ENCODE peak calls at places on chromosomes 16 and 17, in seven cellular contexts. One of them, this sample, is unnamed.
A peak's percentile ranks its signal among the peaks of the same experiment; 100 is the strongest.

GRCh38 chr16:69747115-69747514 is 7.6 kb downstream of the NOB1 start:
- DNase-seq in suprapubic skin: no peak
- DNase-seq in neural progenitor cell: no peak
- DNase-seq in stomach: no peak
- DNase-seq in WTC11: no peak
- DNase-seq in breast epithelium: no peak
- DNase-seq in nephron progenitor cell: no peak
- DNase-seq in this sample: no peak

GRCh38 chr17:81734405-81735055 is 22.4 kb downstream of the SLC25A10 start:
- DNase-seq in nephron progenitor cell: no peak
- DNase-seq in WTC11: no peak
- DNase-seq in stomach: peak; percentile 73
- DNase-seq in suprapubic skin: no peak
- DNase-seq in neural progenitor cell: no peak
- DNase-seq in breast epithelium: no peak
- DNase-seq in this sample: no peak

GRCh38 chr16:53055603-53056527 is 1.1 kb downstream of the CHD9 start:
- DNase-seq in breast epithelium: peak; percentile 37
- DNase-seq in suprapubic skin: no peak
- DNase-seq in WTC11: no peak
- DNase-seq in nephron progenitor cell: no peak
- DNase-seq in neural progenitor cell: peak; percentile 47
- DNase-seq in stomach: no peak
- DNase-seq in this sample: peak; percentile 69

GRCh38 chr16:68760671-68761275 is 23.7 kb downstream of the CDH1 start:
- DNase-seq in stomach: no peak
- DNase-seq in WTC11: no peak
- DNase-seq in neural progenitor cell: no peak
- DNase-seq in suprapubic skin: no peak
- DNase-seq in nephron progenitor cell: no peak
- DNase-seq in breast epithelium: peak; percentile 60
- DNase-seq in this sample: peak; percentile 4

GRCh38 chr17:17900615-17901520 is 64.1 kb upstream of the SREBF1 start:
- DNase-seq in stomach: peak; percentile 60
- DNase-seq in nephron progenitor cell: no peak
- DNase-seq in neural progenitor cell: no peak
- DNase-seq in suprapubic skin: peak; percentile 92
- DNase-seq in breast epithelium: peak; percentile 90
- DNase-seq in WTC11: no peak
- DNase-seq in this sample: peak; percentile 95

GRCh38 chr17:44102845-44103622 is 20.4 kb downstream of the HDAC5 start:
- DNase-seq in breast epithelium: peak; percentile 46
- DNase-seq in suprapubic skin: no peak
- DNase-seq in WTC11: no peak
- DNase-seq in nephron progenitor cell: no peak
- DNase-seq in neural progenitor cell: no peak
- DNase-seq in stomach: no peak
- DNase-seq in this sample: no peak

GRCh38 chr17:41786227-41787020 is at the start of gene JUP:
- DNase-seq in suprapubic skin: peak; percentile 99
- DNase-seq in breast epithelium: peak; percentile 100
- DNase-seq in stomach: peak; percentile 100
- DNase-seq in WTC11: peak; percentile 100
- DNase-seq in nephron progenitor cell: peak; percentile 100
- DNase-seq in neural progenitor cell: peak; percentile 100
- DNase-seq in this sample: peak; percentile 98

GRCh38 chr17:51035436-51035835 is 85.2 kb downstream of the SPAG9 start:
- DNase-seq in breast epithelium: no peak
- DNase-seq in stomach: no peak
- DNase-seq in neural progenitor cell: peak; percentile 40
- DNase-seq in WTC11: no peak
- DNase-seq in nephron progenitor cell: no peak
- DNase-seq in suprapubic skin: no peak
- DNase-seq in this sample: peak; percentile 74

GRCh38 chr17:7249830-7250229 is 1.7 kb downstream of the CTDNEP1 start:
- DNase-seq in breast epithelium: no peak
- DNase-seq in stomach: no peak
- DNase-seq in nephron progenitor cell: no peak
- DNase-seq in WTC11: no peak
- DNase-seq in suprapubic skin: no peak
- DNase-seq in neural progenitor cell: no peak
- DNase-seq in this sample: no peak

GRCh38 chr16:27879601-27880247 is 183.8 kb downstream of the GSG1L start:
- DNase-seq in nephron progenitor cell: no peak
- DNase-seq in breast epithelium: no peak
- DNase-seq in WTC11: no peak
- DNase-seq in suprapubic skin: no peak
- DNase-seq in stomach: no peak
- DNase-seq in neural progenitor cell: no peak
- DNase-seq in this sample: no peak

GRCh38 chr16:68504066-68504465 is 35.0 kb upstream of the ZFP90 start:
- DNase-seq in breast epithelium: no peak
- DNase-seq in neural progenitor cell: no peak
- DNase-seq in stomach: no peak
- DNase-seq in nephron progenitor cell: no peak
- DNase-seq in suprapubic skin: no peak
- DNase-seq in WTC11: no peak
- DNase-seq in this sample: no peak

GRCh38 chr16:66196770-66197169 is 169.7 kb upstream of the CDH5 start:
- DNase-seq in WTC11: no peak
- DNase-seq in stomach: no peak
- DNase-seq in breast epithelium: no peak
- DNase-seq in suprapubic skin: peak; percentile 9
- DNase-seq in neural progenitor cell: no peak
- DNase-seq in nephron progenitor cell: no peak
- DNase-seq in this sample: no peak

GRCh38 chr16:20807822-20808207 is 1.5 kb downstream of the REXO5 start:
- DNase-seq in nephron progenitor cell: no peak
- DNase-seq in stomach: no peak
- DNase-seq in neural progenitor cell: no peak
- DNase-seq in suprapubic skin: no peak
- DNase-seq in breast epithelium: no peak
- DNase-seq in WTC11: no peak
- DNase-seq in this sample: no peak

GRCh38 chr16:20803561-20804214 is 2.6 kb downstream of the ERI2 start:
- DNase-seq in suprapubic skin: no peak
- DNase-seq in nephron progenitor cell: no peak
- DNase-seq in neural progenitor cell: no peak
- DNase-seq in stomach: no peak
- DNase-seq in WTC11: no peak
- DNase-seq in breast epithelium: no peak
- DNase-seq in this sample: no peak

GRCh38 chr16:20803192-20803560 is 3.1 kb downstream of the ERI2 start:
- DNase-seq in neural progenitor cell: no peak
- DNase-seq in suprapubic skin: no peak
- DNase-seq in stomach: no peak
- DNase-seq in nephron progenitor cell: no peak
- DNase-seq in WTC11: no peak
- DNase-seq in breast epithelium: no peak
- DNase-seq in this sample: peak; percentile 25

GRCh38 chr16:20801278-20801677 is 5.0 kb downstream of the ERI2 start:
- DNase-seq in neural progenitor cell: no peak
- DNase-seq in suprapubic skin: no peak
- DNase-seq in breast epithelium: no peak
- DNase-seq in stomach: no peak
- DNase-seq in WTC11: no peak
- DNase-seq in nephron progenitor cell: no peak
- DNase-seq in this sample: no peak

DNA sequence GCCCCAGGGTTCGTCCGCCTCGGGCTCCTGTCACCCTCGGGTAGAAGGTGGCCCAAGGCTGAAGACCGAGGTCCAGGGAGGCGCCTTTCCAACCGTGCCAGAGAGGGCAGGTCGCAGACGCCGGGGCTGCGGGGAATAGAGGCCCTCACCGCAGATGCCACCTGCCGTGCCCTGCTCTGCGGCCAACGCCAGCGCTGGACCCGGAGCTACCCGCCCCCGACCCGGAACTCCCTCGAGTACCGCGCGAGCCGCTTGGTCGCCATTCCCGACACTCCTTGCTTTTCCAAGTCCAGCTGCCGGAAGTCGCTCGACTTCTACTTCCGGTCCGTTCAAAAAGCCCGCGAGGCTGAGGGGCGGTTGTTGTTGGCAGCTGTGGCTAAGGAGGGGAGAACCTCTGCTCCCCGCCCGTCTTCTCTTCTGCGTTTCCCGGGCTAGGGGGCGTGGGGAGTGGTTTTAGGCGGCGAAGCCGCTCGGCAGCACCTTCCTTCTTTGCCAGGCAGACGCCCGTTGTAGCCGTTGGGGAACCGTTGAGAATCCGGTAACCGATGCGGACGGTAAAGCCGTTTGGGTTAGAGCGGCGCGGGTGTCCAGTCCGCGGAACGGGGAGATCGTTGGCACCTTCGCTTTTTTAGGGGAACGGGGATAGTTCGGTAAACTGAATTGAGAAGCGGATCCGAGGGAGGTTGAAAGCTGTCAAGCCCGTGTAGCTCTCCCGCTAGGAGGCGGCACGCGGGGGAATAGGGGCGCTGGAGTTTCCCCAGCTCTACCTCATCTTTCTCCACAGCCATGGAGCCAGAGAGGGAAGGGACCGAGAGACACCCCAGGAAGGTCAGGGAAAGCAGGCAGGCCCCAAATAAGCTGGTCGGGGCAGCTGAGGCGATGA is at the start of the genes ERI2 and REXO5:
- DNase-seq in breast epithelium: peak; percentile 86
- DNase-seq in stomach: peak; percentile 93
- DNase-seq in nephron progenitor cell: peak; percentile 93
- DNase-seq in suprapubic skin: peak; percentile 94
- DNase-seq in WTC11: peak; percentile 91
- DNase-seq in neural progenitor cell: peak; percentile 95
- DNase-seq in this sample: peak; percentile 95
- TF ChIP-seq CTCF in breast epithelium: peak; percentile 6
- TF ChIP-seq CTCF in stomach: no peak
- TF ChIP-seq CTCF in nephron progenitor cell: peak; percentile 11
- TF ChIP-seq CTCF in suprapubic skin: peak; percentile 41
- TF ChIP-seq CTCF in WTC11: no peak
- TF ChIP-seq CTCF in neural progenitor cell: peak; percentile 45
- TF ChIP-seq CTCF in this sample: peak; percentile 72

GRCh38 chr16:67341250-67341649 is 14.6 kb downstream of the LRRC36 start:
- DNase-seq in neural progenitor cell: no peak
- DNase-seq in breast epithelium: no peak
- DNase-seq in nephron progenitor cell: no peak
- DNase-seq in stomach: no peak
- DNase-seq in WTC11: no peak
- DNase-seq in suprapubic skin: no peak
- DNase-seq in this sample: no peak

GRCh38 chr16:67336646-67337045 is 10.0 kb downstream of the LRRC36 start:
- DNase-seq in neural progenitor cell: no peak
- DNase-seq in suprapubic skin: no peak
- DNase-seq in stomach: no peak
- DNase-seq in breast epithelium: no peak
- DNase-seq in WTC11: no peak
- DNase-seq in nephron progenitor cell: no peak
- DNase-seq in this sample: no peak

GRCh38 chr16:67336111-67336510 is 9.5 kb downstream of the LRRC36 start:
- DNase-seq in nephron progenitor cell: no peak
- DNase-seq in breast epithelium: no peak
- DNase-seq in stomach: no peak
- DNase-seq in neural progenitor cell: no peak
- DNase-seq in suprapubic skin: no peak
- DNase-seq in WTC11: no peak
- DNase-seq in this sample: no peak

GRCh38 chr16:67342616-67343015 is 16.0 kb downstream of the LRRC36 start:
- DNase-seq in suprapubic skin: no peak
- DNase-seq in nephron progenitor cell: no peak
- DNase-seq in breast epithelium: no peak
- DNase-seq in stomach: no peak
- DNase-seq in neural progenitor cell: no peak
- DNase-seq in WTC11: no peak
- DNase-seq in this sample: no peak

DNA sequence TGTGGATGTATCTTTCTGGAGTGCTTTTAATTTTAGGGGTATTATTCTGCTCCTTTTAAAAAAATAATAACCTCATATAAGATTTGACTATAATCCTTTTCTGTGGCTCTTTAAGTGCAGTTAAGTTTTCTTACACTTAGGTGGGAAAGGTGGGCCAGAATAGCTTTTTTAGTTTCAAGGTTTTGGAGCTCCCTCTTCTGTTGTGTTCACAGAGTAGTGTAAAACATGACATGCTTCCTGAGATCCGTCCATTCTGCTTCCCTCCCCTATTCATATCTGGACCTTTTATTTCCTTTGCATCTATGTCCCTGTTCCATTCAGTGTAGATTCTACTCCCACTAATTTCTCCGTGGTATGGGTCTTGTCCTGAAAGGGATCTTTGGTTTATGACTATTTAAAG is 12.8 kb downstream of the LRRC36 start:
- DNase-seq in breast epithelium: no peak
- DNase-seq in suprapubic skin: no peak
- DNase-seq in WTC11: no peak
- DNase-seq in nephron progenitor cell: no peak
- DNase-seq in stomach: no peak
- DNase-seq in neural progenitor cell: no peak
- DNase-seq in this sample: peak; percentile 9
- TF ChIP-seq CTCF in breast epithelium: no peak
- TF ChIP-seq CTCF in suprapubic skin: no peak
- TF ChIP-seq CTCF in WTC11: no peak
- TF ChIP-seq CTCF in nephron progenitor cell: no peak
- TF ChIP-seq CTCF in stomach: no peak
- TF ChIP-seq CTCF in neural progenitor cell: peak; percentile 11
- TF ChIP-seq CTCF in this sample: peak; percentile 57

GRCh38 chr17:5033352-5034015 is 1.7 kb downstream of the SLC52A1 start:
- DNase-seq in nephron progenitor cell: peak; percentile 18
- DNase-seq in WTC11: peak; percentile 19
- DNase-seq in neural progenitor cell: no peak
- DNase-seq in breast epithelium: no peak
- DNase-seq in suprapubic skin: no peak
- DNase-seq in stomach: no peak
- DNase-seq in this sample: no peak

GRCh38 chr17:5034651-5035050 is 575 bp downstream of the SLC52A1 start:
- DNase-seq in nephron progenitor cell: no peak
- DNase-seq in WTC11: no peak
- DNase-seq in breast epithelium: no peak
- DNase-seq in suprapubic skin: no peak
- DNase-seq in stomach: no peak
- DNase-seq in neural progenitor cell: no peak
- DNase-seq in this sample: no peak

GRCh38 chr17:5034063-5034462 is 1.2 kb downstream of the SLC52A1 start:
- DNase-seq in stomach: no peak
- DNase-seq in suprapubic skin: no peak
- DNase-seq in WTC11: no peak
- DNase-seq in breast epithelium: no peak
- DNase-seq in nephron progenitor cell: no peak
- DNase-seq in neural progenitor cell: no peak
- DNase-seq in this sample: no peak

GRCh38 chr17:5032865-5033264 is 2.4 kb downstream of the SLC52A1 start:
- DNase-seq in neural progenitor cell: no peak
- DNase-seq in nephron progenitor cell: no peak
- DNase-seq in suprapubic skin: no peak
- DNase-seq in breast epithelium: no peak
- DNase-seq in WTC11: no peak
- DNase-seq in stomach: no peak
- DNase-seq in this sample: no peak

GRCh38 chr17:5035356-5035755 is at the start of gene SLC52A1:
- DNase-seq in neural progenitor cell: peak; percentile 21
- DNase-seq in nephron progenitor cell: no peak
- DNase-seq in breast epithelium: no peak
- DNase-seq in suprapubic skin: no peak
- DNase-seq in WTC11: peak; percentile 57
- DNase-seq in stomach: no peak
- DNase-seq in this sample: no peak
- TF ChIP-seq CTCF in neural progenitor cell: no peak
- TF ChIP-seq CTCF in nephron progenitor cell: no peak
- TF ChIP-seq CTCF in breast epithelium: no peak
- TF ChIP-seq CTCF in suprapubic skin: no peak
- TF ChIP-seq CTCF in WTC11: no peak
- TF ChIP-seq CTCF in stomach: no peak
- TF ChIP-seq CTCF in this sample: no peak

GRCh38 chr17:298791-299450 is 53.7 kb downstream of the RPH3AL start:
- DNase-seq in neural progenitor cell: no peak
- DNase-seq in nephron progenitor cell: no peak
- DNase-seq in suprapubic skin: no peak
- DNase-seq in stomach: no peak
- DNase-seq in breast epithelium: peak; percentile 49
- DNase-seq in WTC11: no peak
- DNase-seq in this sample: no peak
- TF ChIP-seq CTCF in neural progenitor cell: no peak
- TF ChIP-seq CTCF in nephron progenitor cell: no peak
- TF ChIP-seq CTCF in suprapubic skin: no peak
- TF ChIP-seq CTCF in stomach: no peak
- TF ChIP-seq CTCF in breast epithelium: no peak
- TF ChIP-seq CTCF in WTC11: no peak
- TF ChIP-seq CTCF in this sample: no peak

This sample was measured in HFFc6.